ENCODE peak calls at places on chromosomes 13 and 19, in four cellular contexts. R is activated CD4-positive, alpha-beta T cell treated with anti-CD3 and anti-CD28 coated beads for 48 hours; H is fibroblast of gingiva; Q is NCI-H460. L is an unnamed sample.

GRCh38 chr19:5536337-5536894 is 31.3 kb downstream of the TINCR start:
- DNase-seq in H (no peak), Q (no peak), R (no peak), L (no peak)

GRCh38 chr19:18789883-18790565 is 1.1 kb downstream of the COMP start:
- DNase-seq in R (peak; percentile 49), Q (no peak), H (no peak), L (no peak)

GRCh38 chr13:23683084-23683483 is 112.9 kb downstream of the TNFRSF19 start:
- DNase-seq in Q (no peak), R (no peak), H (no peak), L (no peak)

GRCh38 chr13:53545340-53545941 is 516.8 kb downstream of the OLFM4 start:
- DNase-seq in H (no peak), R (no peak), Q (no peak), L (no peak)

GRCh38 chr19:48635966-48636858 is 967 bp downstream of the DBP start:
- DNase-seq in Q (no peak), H (no peak), R (no peak), L (no peak)

GRCh38 chr19:45079063-45079910 is at the start of gene GEMIN7:
- DNase-seq in Q (peak; percentile 44), R (peak; percentile 89), H (peak; percentile 68), L (no peak)

GRCh38 chr19:55492362-55492944 is 4.2 kb downstream of the SSC5D start:
- DNase-seq in Q (no peak), H (no peak), R (no peak), L (no peak)

GRCh38 chr13:30453727-30454126 is 12.0 kb downstream of the HMGB1 start:
- DNase-seq in Q (no peak), H (no peak), R (no peak), L (no peak)

GRCh38 chr19:28961772-28962500 is 251.0 kb downstream of the UQCRFS1 start:
- DNase-seq in R (no peak), H (peak; percentile 14), Q (no peak), L (peak; percentile 71)

GRCh38 chr19:46571495-46571894 is 29.6 kb upstream of the CALM3 start:
- DNase-seq in H (no peak), Q (peak; percentile 12), R (peak; percentile 41), L (no peak)

GRCh38 chr13:53151692-53152421 is 123.2 kb downstream of the OLFM4 start:
- DNase-seq in H (no peak), Q (peak; percentile 12), R (peak; percentile 52), L (no peak)

GRCh38 chr19:51546650-51547396 is 15.4 kb upstream of the SIGLEC6 start:
- DNase-seq in Q (no peak), H (no peak), R (peak; percentile 42), L (peak; percentile 36)

L was measured in HS-27A.